ENCODE peak calls at places on chromosomes 7 and 10, in eight cellular contexts. One of them, this sample, is unnamed.

GRCh38 chr10:24344279-24344678 is 135.3 kb downstream of the KIAA1217 start:
- DNase-seq in upper lobe of right lung: no peak
- DNase-seq in H7: no peak
- DNase-seq in cardiac fibroblast: peak
- DNase-seq in fibroblast of lung: peak
- DNase-seq in AG04450: peak
- DNase-seq in dorsolateral prefrontal cortex: no peak
- DNase-seq in Jurkat, Clone E6-1: no peak
- DNase-seq in this sample: peak

GRCh38 chr7:148847815-148848726 is 36.0 kb downstream of the EZH2 start:
- DNase-seq in upper lobe of right lung: no peak
- DNase-seq in H7: no peak
- DNase-seq in cardiac fibroblast: no peak
- DNase-seq in fibroblast of lung: no peak
- DNase-seq in AG04450: no peak
- DNase-seq in dorsolateral prefrontal cortex: no peak
- DNase-seq in Jurkat, Clone E6-1: no peak
- DNase-seq in this sample: no peak

GRCh38 chr10:61100882-61101281 is 156.9 kb upstream of the RHOBTB1 start:
- DNase-seq in upper lobe of right lung: no peak
- DNase-seq in H7: no peak
- DNase-seq in cardiac fibroblast: no peak
- DNase-seq in fibroblast of lung: no peak
- DNase-seq in AG04450: no peak
- DNase-seq in dorsolateral prefrontal cortex: no peak
- DNase-seq in Jurkat, Clone E6-1: no peak
- DNase-seq in this sample: no peak

GRCh38 chr10:84499846-84500245 is 171.5 kb downstream of the CCSER2 start:
- DNase-seq in upper lobe of right lung: no peak
- DNase-seq in H7: peak
- DNase-seq in cardiac fibroblast: no peak
- DNase-seq in fibroblast of lung: no peak
- DNase-seq in AG04450: no peak
- DNase-seq in dorsolateral prefrontal cortex: no peak
- DNase-seq in Jurkat, Clone E6-1: no peak
- DNase-seq in this sample: no peak

GRCh38 chr7:44964384-44964830 is 14.4 kb downstream of the MYO1G start:
- DNase-seq in upper lobe of right lung: no peak
- DNase-seq in H7: peak
- DNase-seq in cardiac fibroblast: peak
- DNase-seq in fibroblast of lung: no peak
- DNase-seq in AG04450: no peak
- DNase-seq in dorsolateral prefrontal cortex: no peak
- DNase-seq in Jurkat, Clone E6-1: no peak
- DNase-seq in this sample: no peak

GRCh38 chr7:134084488-134085144 is 42.5 kb upstream of the LRGUK start:
- DNase-seq in upper lobe of right lung: no peak
- DNase-seq in H7: no peak
- DNase-seq in cardiac fibroblast: no peak
- DNase-seq in fibroblast of lung: no peak
- DNase-seq in AG04450: no peak
- DNase-seq in dorsolateral prefrontal cortex: no peak
- DNase-seq in Jurkat, Clone E6-1: no peak
- DNase-seq in this sample: no peak

GRCh38 chr7:37074370-37074769 is 350.1 kb upstream of the AOAH start:
- DNase-seq in upper lobe of right lung: no peak
- DNase-seq in H7: no peak
- DNase-seq in cardiac fibroblast: no peak
- DNase-seq in fibroblast of lung: no peak
- DNase-seq in AG04450: no peak
- DNase-seq in dorsolateral prefrontal cortex: no peak
- DNase-seq in Jurkat, Clone E6-1: no peak
- DNase-seq in this sample: no peak

GRCh38 chr7:6436385-6436685 is 11.4 kb downstream of the DAGLB start:
- DNase-seq in upper lobe of right lung: no peak
- DNase-seq in H7: no peak
- DNase-seq in cardiac fibroblast: no peak
- DNase-seq in fibroblast of lung: no peak
- DNase-seq in AG04450: no peak
- DNase-seq in dorsolateral prefrontal cortex: no peak
- DNase-seq in Jurkat, Clone E6-1: no peak
- DNase-seq in this sample: no peak

GRCh38 chr7:47479821-47480575 is 101.9 kb downstream of the TNS3 start:
- DNase-seq in upper lobe of right lung: no peak
- DNase-seq in H7: no peak
- DNase-seq in cardiac fibroblast: no peak
- DNase-seq in fibroblast of lung: no peak
- DNase-seq in AG04450: no peak
- DNase-seq in dorsolateral prefrontal cortex: no peak
- DNase-seq in Jurkat, Clone E6-1: no peak
- DNase-seq in this sample: no peak
- H3K4me3 ChIP-seq in upper lobe of right lung: no peak
- H3K4me3 ChIP-seq in H7: no peak
- H3K4me3 ChIP-seq in cardiac fibroblast: no peak
- H3K4me3 ChIP-seq in fibroblast of lung: no peak
- H3K4me3 ChIP-seq in AG04450: no peak
- H3K4me3 ChIP-seq in dorsolateral prefrontal cortex: no peak
- H3K4me3 ChIP-seq in Jurkat, Clone E6-1: no peak
- H3K4me3 ChIP-seq in this sample: no peak

GRCh38 chr7:131556055-131556911 is at the start of gene PODXL:
- DNase-seq in upper lobe of right lung: peak
- DNase-seq in H7: peak
- DNase-seq in cardiac fibroblast: peak
- DNase-seq in fibroblast of lung: peak
- DNase-seq in AG04450: no peak
- DNase-seq in dorsolateral prefrontal cortex: peak
- DNase-seq in Jurkat, Clone E6-1: no peak
- DNase-seq in this sample: no peak
- H3K4me3 ChIP-seq in upper lobe of right lung: peak
- H3K4me3 ChIP-seq in H7: peak
- H3K4me3 ChIP-seq in cardiac fibroblast: peak
- H3K4me3 ChIP-seq in fibroblast of lung: peak
- H3K4me3 ChIP-seq in AG04450: peak
- H3K4me3 ChIP-seq in dorsolateral prefrontal cortex: peak
- H3K4me3 ChIP-seq in Jurkat, Clone E6-1: peak
- H3K4me3 ChIP-seq in this sample: peak

GRCh38 chr10:114343623-114344306 is 60.5 kb downstream of the AFAP1L2 start:
- DNase-seq in upper lobe of right lung: no peak
- DNase-seq in H7: no peak
- DNase-seq in cardiac fibroblast: no peak
- DNase-seq in fibroblast of lung: no peak
- DNase-seq in AG04450: no peak
- DNase-seq in dorsolateral prefrontal cortex: no peak
- DNase-seq in Jurkat, Clone E6-1: no peak
- DNase-seq in this sample: no peak
- H3K4me3 ChIP-seq in upper lobe of right lung: no peak
- H3K4me3 ChIP-seq in H7: no peak
- H3K4me3 ChIP-seq in cardiac fibroblast: no peak
- H3K4me3 ChIP-seq in fibroblast of lung: no peak
- H3K4me3 ChIP-seq in AG04450: no peak
- H3K4me3 ChIP-seq in dorsolateral prefrontal cortex: no peak
- H3K4me3 ChIP-seq in Jurkat, Clone E6-1: no peak
- H3K4me3 ChIP-seq in this sample: no peak

GRCh38 chr7:1665721-1666250 is 4.3 kb upstream of the ELFN1 start:
- DNase-seq in upper lobe of right lung: peak
- DNase-seq in H7: peak
- DNase-seq in cardiac fibroblast: peak
- DNase-seq in fibroblast of lung: no peak
- DNase-seq in AG04450: no peak
- DNase-seq in dorsolateral prefrontal cortex: peak
- DNase-seq in Jurkat, Clone E6-1: no peak
- DNase-seq in this sample: no peak
- H3K4me3 ChIP-seq in upper lobe of right lung: peak
- H3K4me3 ChIP-seq in H7: peak
- H3K4me3 ChIP-seq in cardiac fibroblast: peak
- H3K4me3 ChIP-seq in fibroblast of lung: no peak
- H3K4me3 ChIP-seq in AG04450: peak
- H3K4me3 ChIP-seq in dorsolateral prefrontal cortex: peak
- H3K4me3 ChIP-seq in Jurkat, Clone E6-1: no peak
- H3K4me3 ChIP-seq in this sample: peak

GRCh38 chr10:44976352-44977198 is 2.0 kb downstream of the DEPP1 start:
- DNase-seq in upper lobe of right lung: no peak
- DNase-seq in H7: no peak
- DNase-seq in cardiac fibroblast: no peak
- DNase-seq in fibroblast of lung: no peak
- DNase-seq in AG04450: no peak
- DNase-seq in dorsolateral prefrontal cortex: no peak
- DNase-seq in Jurkat, Clone E6-1: no peak
- DNase-seq in this sample: no peak
- H3K4me3 ChIP-seq in upper lobe of right lung: peak
- H3K4me3 ChIP-seq in H7: no peak
- H3K4me3 ChIP-seq in cardiac fibroblast: peak
- H3K4me3 ChIP-seq in fibroblast of lung: no peak
- H3K4me3 ChIP-seq in AG04450: peak
- H3K4me3 ChIP-seq in dorsolateral prefrontal cortex: peak
- H3K4me3 ChIP-seq in Jurkat, Clone E6-1: no peak
- H3K4me3 ChIP-seq in this sample: peak